ENCODE peak calls at places on chromosomes 1 and 21, in ten cellular contexts. One of them, this sample, is unnamed.

GRCh38 chr21:16071761-16072160 is 342.0 kb downstream of the USP25 start:
- DNase-seq in stomach: no peak
- DNase-seq in heart left ventricle: no peak
- DNase-seq in prostate gland: no peak
- DNase-seq in ovary: no peak
- DNase-seq in esophagus squamous epithelium: no peak
- DNase-seq in A549: no peak
- DNase-seq in right lobe of liver: no peak
- DNase-seq in Peyer's patch: no peak
- DNase-seq in body of pancreas: no peak
- DNase-seq in this sample: no peak

GRCh38 chr1:234934611-234935033 is 194.0 kb downstream of the TOMM20 start:
- DNase-seq in stomach: no peak
- DNase-seq in heart left ventricle: no peak
- DNase-seq in prostate gland: no peak
- DNase-seq in ovary: no peak
- DNase-seq in esophagus squamous epithelium: no peak
- DNase-seq in A549: peak
- DNase-seq in right lobe of liver: no peak
- DNase-seq in Peyer's patch: peak
- DNase-seq in body of pancreas: no peak
- DNase-seq in this sample: no peak

GRCh38 chr21:38208118-38208517 is 48.7 kb upstream of the KCNJ15 start:
- DNase-seq in stomach: no peak
- DNase-seq in heart left ventricle: no peak
- DNase-seq in prostate gland: no peak
- DNase-seq in ovary: no peak
- DNase-seq in esophagus squamous epithelium: no peak
- DNase-seq in A549: no peak
- DNase-seq in right lobe of liver: no peak
- DNase-seq in Peyer's patch: no peak
- DNase-seq in body of pancreas: no peak
- DNase-seq in this sample: no peak

GRCh38 chr21:34200288-34200905 is 127.0 kb downstream of the MRPS6 start:
- DNase-seq in stomach: no peak
- DNase-seq in heart left ventricle: no peak
- DNase-seq in prostate gland: no peak
- DNase-seq in ovary: no peak
- DNase-seq in esophagus squamous epithelium: no peak
- DNase-seq in A549: no peak
- DNase-seq in right lobe of liver: no peak
- DNase-seq in Peyer's patch: no peak
- DNase-seq in body of pancreas: peak
- DNase-seq in this sample: no peak

GRCh38 chr1:111290640-111291039 is at the start of gene CHIA:
- DNase-seq in stomach: no peak
- DNase-seq in heart left ventricle: no peak
- DNase-seq in prostate gland: no peak
- DNase-seq in ovary: no peak
- DNase-seq in esophagus squamous epithelium: no peak
- DNase-seq in A549: no peak
- DNase-seq in right lobe of liver: no peak
- DNase-seq in Peyer's patch: no peak
- DNase-seq in body of pancreas: peak
- DNase-seq in this sample: no peak

GRCh38 chr1:203311368-203312301 is 6.3 kb downstream of the BTG2 start:
- DNase-seq in stomach: no peak
- DNase-seq in heart left ventricle: no peak
- DNase-seq in prostate gland: no peak
- DNase-seq in ovary: no peak
- DNase-seq in esophagus squamous epithelium: no peak
- DNase-seq in A549: no peak
- DNase-seq in right lobe of liver: no peak
- DNase-seq in Peyer's patch: peak
- DNase-seq in body of pancreas: peak
- DNase-seq in this sample: no peak

GRCh38 chr1:180230791-180231505 is 884 bp downstream of the LHX4 start:
- DNase-seq in stomach: no peak
- DNase-seq in heart left ventricle: no peak
- DNase-seq in prostate gland: no peak
- DNase-seq in ovary: no peak
- DNase-seq in esophagus squamous epithelium: no peak
- DNase-seq in A549: no peak
- DNase-seq in right lobe of liver: no peak
- DNase-seq in Peyer's patch: no peak
- DNase-seq in body of pancreas: no peak
- DNase-seq in this sample: no peak

GRCh38 chr21:34526618-34527290 is 14.7 kb upstream of the KCNE1 start:
- DNase-seq in stomach: peak
- DNase-seq in heart left ventricle: peak
- DNase-seq in prostate gland: peak
- DNase-seq in ovary: peak
- DNase-seq in esophagus squamous epithelium: no peak
- DNase-seq in A549: peak
- DNase-seq in right lobe of liver: peak
- DNase-seq in Peyer's patch: peak
- DNase-seq in body of pancreas: peak
- DNase-seq in this sample: peak

GRCh38 chr1:201310986-201311355 is 27.7 kb downstream of the PKP1 start:
- DNase-seq in stomach: no peak
- DNase-seq in heart left ventricle: peak
- DNase-seq in prostate gland: peak
- DNase-seq in ovary: no peak
- DNase-seq in esophagus squamous epithelium: no peak
- DNase-seq in A549: peak
- DNase-seq in right lobe of liver: no peak
- DNase-seq in Peyer's patch: no peak
- DNase-seq in body of pancreas: peak
- DNase-seq in this sample: peak

GRCh38 chr1:116886532-116886931 is 23.2 kb upstream of the PTGFRN start:
- DNase-seq in stomach: no peak
- DNase-seq in heart left ventricle: no peak
- DNase-seq in prostate gland: peak
- DNase-seq in ovary: no peak
- DNase-seq in esophagus squamous epithelium: no peak
- DNase-seq in A549: no peak
- DNase-seq in right lobe of liver: no peak
- DNase-seq in Peyer's patch: no peak
- DNase-seq in body of pancreas: no peak
- DNase-seq in this sample: no peak

GRCh38 chr1:43444827-43445225 is 8.9 kb downstream of the HYI start:
- DNase-seq in stomach: peak
- DNase-seq in heart left ventricle: peak
- DNase-seq in prostate gland: no peak
- DNase-seq in ovary: peak
- DNase-seq in esophagus squamous epithelium: no peak
- DNase-seq in A549: no peak
- DNase-seq in right lobe of liver: peak
- DNase-seq in Peyer's patch: peak
- DNase-seq in body of pancreas: no peak
- DNase-seq in this sample: no peak

DNA sequence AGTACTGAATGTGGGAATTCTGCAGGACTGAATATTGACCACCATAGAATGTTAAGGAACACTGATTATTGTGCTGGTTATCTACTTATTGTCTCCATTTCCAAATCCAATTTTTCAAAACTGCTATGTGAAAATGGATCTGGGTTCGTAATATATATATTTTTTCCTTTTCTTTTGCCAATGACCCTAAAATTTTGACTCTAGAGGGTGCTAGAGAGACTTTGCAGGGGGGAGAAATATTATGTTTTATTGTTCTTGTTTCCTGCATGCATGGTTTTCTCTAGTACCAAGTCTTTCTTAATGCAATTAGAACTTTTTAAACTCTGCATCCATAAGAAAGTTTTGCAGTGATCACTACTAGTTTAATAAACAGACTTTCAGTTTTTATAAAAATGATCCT is 1256.9 kb downstream of the BRINP3 start:
- DNase-seq in stomach: no peak
- DNase-seq in heart left ventricle: no peak
- DNase-seq in prostate gland: no peak
- DNase-seq in ovary: no peak
- DNase-seq in esophagus squamous epithelium: no peak
- DNase-seq in A549: no peak
- DNase-seq in right lobe of liver: no peak
- DNase-seq in Peyer's patch: no peak
- DNase-seq in body of pancreas: no peak
- DNase-seq in this sample: no peak
- TF ChIP-seq CTCF in stomach: no peak
- TF ChIP-seq CTCF in heart left ventricle: no peak
- TF ChIP-seq CTCF in prostate gland: no peak
- TF ChIP-seq CTCF in ovary: no peak
- TF ChIP-seq CTCF in esophagus squamous epithelium: no peak
- TF ChIP-seq CTCF in A549: peak
- TF ChIP-seq CTCF in right lobe of liver: peak
- TF ChIP-seq CTCF in Peyer's patch: no peak
- TF ChIP-seq CTCF in body of pancreas: no peak
- TF ChIP-seq CTCF in this sample: no peak

DNA sequence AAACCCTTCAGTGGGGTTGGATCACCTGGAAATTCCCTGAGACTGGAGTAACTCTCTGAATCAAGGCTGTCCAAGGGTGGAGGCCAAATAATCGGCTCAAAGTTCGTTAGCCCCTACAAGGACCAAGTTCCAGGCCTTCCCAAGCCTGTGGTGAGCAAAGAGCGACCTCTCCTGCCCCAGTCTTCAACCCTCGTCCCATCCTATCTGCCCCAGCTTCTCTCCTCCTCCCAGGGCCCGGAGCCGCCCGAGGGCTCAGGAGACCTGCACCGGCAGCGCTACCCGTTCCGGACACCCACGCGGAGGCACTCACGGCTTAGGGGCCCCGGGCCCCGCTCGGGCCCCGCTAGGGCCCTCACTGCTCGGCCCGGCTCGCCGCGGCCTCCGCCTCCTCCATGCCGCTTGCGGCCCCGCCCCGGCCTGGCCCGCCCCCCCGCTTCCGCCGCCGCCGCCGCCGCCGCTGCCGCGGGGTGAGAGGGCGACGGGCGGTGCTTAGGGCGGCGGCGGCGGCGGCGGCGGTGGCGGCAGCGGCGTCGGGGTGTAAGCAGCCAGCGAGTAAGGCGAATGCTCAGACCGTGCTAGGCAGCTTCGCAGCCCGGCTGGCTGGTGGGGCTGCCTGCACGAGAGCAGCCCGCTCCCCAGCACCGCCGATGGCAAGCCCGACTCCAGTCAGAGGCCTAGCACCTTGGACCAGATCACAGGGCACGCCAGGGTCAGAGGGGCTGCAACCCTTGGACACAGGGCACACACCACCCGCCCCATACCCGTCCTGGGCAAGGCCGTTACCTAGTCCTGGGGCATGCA is at the start of gene POMGNT1:
- DNase-seq in stomach: peak
- DNase-seq in heart left ventricle: peak
- DNase-seq in prostate gland: no peak
- DNase-seq in ovary: peak
- DNase-seq in esophagus squamous epithelium: no peak
- DNase-seq in A549: peak
- DNase-seq in right lobe of liver: peak
- DNase-seq in Peyer's patch: peak
- DNase-seq in body of pancreas: peak
- DNase-seq in this sample: peak
- TF ChIP-seq POLR2A in stomach: no peak
- TF ChIP-seq POLR2A in heart left ventricle: peak
- TF ChIP-seq POLR2A in prostate gland: peak
- TF ChIP-seq POLR2A in ovary: no peak
- TF ChIP-seq POLR2A in esophagus squamous epithelium: no peak
- TF ChIP-seq POLR2A in A549: peak
- TF ChIP-seq POLR2A in right lobe of liver: peak
- TF ChIP-seq POLR2A in Peyer's patch: peak
- TF ChIP-seq POLR2A in body of pancreas: peak
- TF ChIP-seq POLR2A in this sample: peak

DNA sequence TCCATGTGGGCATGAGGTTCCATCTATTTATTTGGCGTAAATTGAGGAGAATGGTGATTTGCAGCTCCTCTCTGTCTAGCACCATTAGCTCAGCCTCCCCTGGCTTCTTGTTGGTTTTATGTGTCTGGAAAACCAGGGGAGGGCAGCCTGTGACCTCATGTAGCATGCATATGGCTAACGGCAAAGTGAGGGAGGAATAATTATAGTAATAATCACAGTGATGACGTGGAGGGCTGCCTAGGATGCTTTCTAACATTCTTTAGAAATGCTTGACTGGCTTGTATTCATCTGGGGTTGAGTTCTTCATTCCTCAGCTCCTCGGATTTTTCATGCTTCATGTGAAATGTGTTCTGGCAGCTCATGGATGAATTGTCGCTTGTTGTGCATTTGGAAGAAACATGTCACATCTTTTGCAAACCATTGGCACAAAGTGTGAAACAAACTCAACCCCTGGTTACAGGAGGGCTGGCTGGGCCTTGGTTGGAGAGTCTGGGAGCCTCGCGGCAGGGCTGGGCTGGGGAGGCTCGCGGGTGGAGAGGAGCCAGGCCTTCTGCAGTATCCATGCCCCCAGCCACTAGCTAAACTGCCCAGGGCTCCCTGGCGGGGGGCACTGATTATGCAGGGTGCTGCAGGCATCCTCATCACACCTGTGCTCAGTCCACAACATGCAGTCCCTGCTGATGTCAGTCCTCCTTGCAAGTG is 149.6 kb downstream of the DISC1 start:
- DNase-seq in stomach: no peak
- DNase-seq in heart left ventricle: no peak
- DNase-seq in prostate gland: no peak
- DNase-seq in ovary: no peak
- DNase-seq in esophagus squamous epithelium: no peak
- DNase-seq in A549: no peak
- DNase-seq in right lobe of liver: no peak
- DNase-seq in Peyer's patch: no peak
- DNase-seq in body of pancreas: no peak
- DNase-seq in this sample: no peak
- TF ChIP-seq CTCF in stomach: no peak
- TF ChIP-seq CTCF in heart left ventricle: no peak
- TF ChIP-seq CTCF in prostate gland: no peak
- TF ChIP-seq CTCF in ovary: no peak
- TF ChIP-seq CTCF in esophagus squamous epithelium: no peak
- TF ChIP-seq CTCF in A549: no peak
- TF ChIP-seq CTCF in right lobe of liver: no peak
- TF ChIP-seq CTCF in Peyer's patch: no peak
- TF ChIP-seq CTCF in body of pancreas: no peak
- TF ChIP-seq CTCF in this sample: no peak

DNA sequence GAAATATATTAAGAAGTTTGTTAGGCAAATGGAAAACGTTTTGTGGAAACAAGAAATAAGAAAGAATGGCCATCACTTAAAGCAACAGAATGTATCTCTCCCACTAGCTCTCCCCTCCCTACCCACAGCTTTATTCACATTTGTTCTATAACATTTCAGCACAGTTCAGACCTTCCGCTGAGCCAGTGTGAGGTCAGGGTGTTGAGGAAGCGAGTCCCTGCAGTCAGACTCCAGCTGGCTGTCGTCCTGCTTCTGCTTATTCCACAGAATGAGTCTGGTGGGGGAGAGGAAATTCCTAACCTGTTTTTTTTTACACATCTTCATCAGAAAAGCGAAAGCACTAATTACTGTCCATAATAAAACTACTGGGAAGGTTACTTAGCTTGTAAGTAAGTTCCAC is 39.1 kb downstream of the MRPL39 start:
- DNase-seq in stomach: no peak
- DNase-seq in heart left ventricle: peak
- DNase-seq in prostate gland: no peak
- DNase-seq in ovary: peak
- DNase-seq in esophagus squamous epithelium: no peak
- DNase-seq in A549: no peak
- DNase-seq in right lobe of liver: peak
- DNase-seq in Peyer's patch: peak
- DNase-seq in body of pancreas: peak
- DNase-seq in this sample: no peak
- TF ChIP-seq POLR2A in stomach: no peak
- TF ChIP-seq POLR2A in heart left ventricle: no peak
- TF ChIP-seq POLR2A in prostate gland: no peak
- TF ChIP-seq POLR2A in ovary: no peak
- TF ChIP-seq POLR2A in esophagus squamous epithelium: no peak
- TF ChIP-seq POLR2A in A549: no peak
- TF ChIP-seq POLR2A in right lobe of liver: no peak
- TF ChIP-seq POLR2A in Peyer's patch: no peak
- TF ChIP-seq POLR2A in body of pancreas: no peak
- TF ChIP-seq POLR2A in this sample: no peak